ENCODE peak calls at places on chromosome 1, in eight cellular contexts. One of them, this sample, is unnamed.

GRCh38 chr1:225735252-225736149 is 42.1 kb upstream of the SRP9 start:
- DNase-seq in non-pigmented ciliary epithelial cell: peak; percentile 89
- DNase-seq in HS-5: peak; percentile 96
- DNase-seq in T-helper 2 cell: no peak
- DNase-seq in DMS153: peak; percentile 30
- DNase-seq in HAP-1: no peak
- DNase-seq in esophagus squamous epithelium: no peak
- DNase-seq in SW480: no peak
- DNase-seq in this sample: no peak

GRCh38 chr1:205448540-205449253 is 7.1 kb downstream of the BLACAT1 start:
- DNase-seq in non-pigmented ciliary epithelial cell: no peak
- DNase-seq in HS-5: no peak
- DNase-seq in T-helper 2 cell: no peak
- DNase-seq in DMS153: no peak
- DNase-seq in HAP-1: no peak
- DNase-seq in esophagus squamous epithelium: no peak
- DNase-seq in SW480: no peak
- DNase-seq in this sample: no peak

GRCh38 chr1:158055854-158056253 is 62.4 kb downstream of the KIRREL1 start:
- DNase-seq in non-pigmented ciliary epithelial cell: no peak
- DNase-seq in HS-5: no peak
- DNase-seq in T-helper 2 cell: no peak
- DNase-seq in DMS153: no peak
- DNase-seq in HAP-1: no peak
- DNase-seq in esophagus squamous epithelium: no peak
- DNase-seq in SW480: no peak
- DNase-seq in this sample: no peak

GRCh38 chr1:210394281-210394798 is 65.6 kb downstream of the HHAT start:
- DNase-seq in non-pigmented ciliary epithelial cell: no peak
- DNase-seq in HS-5: no peak
- DNase-seq in T-helper 2 cell: peak; percentile 29
- DNase-seq in DMS153: no peak
- DNase-seq in HAP-1: no peak
- DNase-seq in esophagus squamous epithelium: no peak
- DNase-seq in SW480: peak; percentile 30
- DNase-seq in this sample: no peak

GRCh38 chr1:95554408-95554807 is 320.4 kb downstream of the RWDD3 start:
- DNase-seq in non-pigmented ciliary epithelial cell: no peak
- DNase-seq in HS-5: no peak
- DNase-seq in T-helper 2 cell: no peak
- DNase-seq in DMS153: no peak
- DNase-seq in HAP-1: no peak
- DNase-seq in esophagus squamous epithelium: no peak
- DNase-seq in SW480: no peak
- DNase-seq in this sample: no peak

GRCh38 chr1:206790502-206791250 is 18.4 kb upstream of the IL10 start:
- DNase-seq in non-pigmented ciliary epithelial cell: no peak
- DNase-seq in HS-5: no peak
- DNase-seq in T-helper 2 cell: no peak
- DNase-seq in DMS153: no peak
- DNase-seq in HAP-1: no peak
- DNase-seq in esophagus squamous epithelium: no peak
- DNase-seq in SW480: no peak
- DNase-seq in this sample: no peak

GRCh38 chr1:93616996-93617669 is 64.5 kb downstream of the BCAR3 start:
- DNase-seq in non-pigmented ciliary epithelial cell: no peak
- DNase-seq in HS-5: no peak
- DNase-seq in T-helper 2 cell: no peak
- DNase-seq in DMS153: peak; percentile 26
- DNase-seq in HAP-1: no peak
- DNase-seq in esophagus squamous epithelium: no peak
- DNase-seq in SW480: peak; percentile 59
- DNase-seq in this sample: peak; percentile 50

GRCh38 chr1:185069202-185069601 is 23.8 kb downstream of the RNF2 start:
- DNase-seq in non-pigmented ciliary epithelial cell: no peak
- DNase-seq in HS-5: no peak
- DNase-seq in T-helper 2 cell: no peak
- DNase-seq in DMS153: no peak
- DNase-seq in HAP-1: no peak
- DNase-seq in esophagus squamous epithelium: no peak
- DNase-seq in SW480: no peak
- DNase-seq in this sample: no peak

GRCh38 chr1:184299076-184299790 is 87.6 kb upstream of the C1orf21 start:
- DNase-seq in non-pigmented ciliary epithelial cell: peak; percentile 78
- DNase-seq in HS-5: peak; percentile 92
- DNase-seq in T-helper 2 cell: no peak
- DNase-seq in DMS153: peak; percentile 59
- DNase-seq in HAP-1: no peak
- DNase-seq in esophagus squamous epithelium: no peak
- DNase-seq in SW480: no peak
- DNase-seq in this sample: peak; percentile 14

GRCh38 chr1:18201997-18202719 is 94.6 kb downstream of the IGSF21 start:
- DNase-seq in non-pigmented ciliary epithelial cell: no peak
- DNase-seq in HS-5: no peak
- DNase-seq in T-helper 2 cell: no peak
- DNase-seq in DMS153: no peak
- DNase-seq in HAP-1: no peak
- DNase-seq in esophagus squamous epithelium: no peak
- DNase-seq in SW480: no peak
- DNase-seq in this sample: no peak

GRCh38 chr1:186754542-186755150 is 74.1 kb upstream of the PLA2G4A start:
- DNase-seq in non-pigmented ciliary epithelial cell: no peak
- DNase-seq in HS-5: no peak
- DNase-seq in T-helper 2 cell: no peak
- DNase-seq in DMS153: no peak
- DNase-seq in HAP-1: no peak
- DNase-seq in esophagus squamous epithelium: no peak
- DNase-seq in SW480: no peak
- DNase-seq in this sample: no peak

GRCh38 chr1:113856011-113856410 is 15.5 kb downstream of the PTPN22 start:
- DNase-seq in non-pigmented ciliary epithelial cell: no peak
- DNase-seq in HS-5: no peak
- DNase-seq in T-helper 2 cell: no peak
- DNase-seq in DMS153: no peak
- DNase-seq in HAP-1: no peak
- DNase-seq in esophagus squamous epithelium: no peak
- DNase-seq in SW480: peak; percentile 75
- DNase-seq in this sample: no peak

GRCh38 chr1:157119448-157119847 is 18.7 kb downstream of the ETV3 start:
- DNase-seq in non-pigmented ciliary epithelial cell: no peak
- DNase-seq in HS-5: no peak
- DNase-seq in T-helper 2 cell: no peak
- DNase-seq in DMS153: no peak
- DNase-seq in HAP-1: no peak
- DNase-seq in esophagus squamous epithelium: no peak
- DNase-seq in SW480: no peak
- DNase-seq in this sample: no peak

GRCh38 chr1:198890531-198890930 is 251.7 kb downstream of the PTPRC start:
- DNase-seq in non-pigmented ciliary epithelial cell: no peak
- DNase-seq in HS-5: no peak
- DNase-seq in T-helper 2 cell: no peak
- DNase-seq in DMS153: peak; percentile 57
- DNase-seq in HAP-1: no peak
- DNase-seq in esophagus squamous epithelium: no peak
- DNase-seq in SW480: no peak
- DNase-seq in this sample: no peak

This sample was measured in NCI-H774.